ENCODE peak calls at places on chromosome 16, in four cellular contexts. I is stimulated activated CD4-positive, alpha-beta T cell treated with anti-CD3 and anti-CD28 coated beads, Interleukin-2, amount 100 ng/mL, for 48 hours; G is LoVo; S is PC-9. E is an unnamed sample.

GRCh38 chr16:73154063-73154870 is 106.3 kb upstream of the ZFHX3 start:
- DNase-seq in I (no peak), G (no peak), S (no peak), E (peak; percentile 83)

GRCh38 chr16:86671486-86672214 is 93.3 kb downstream of the FOXL1 start:
- DNase-seq in I (no peak), G (no peak), S (no peak), E (no peak)

GRCh38 chr16:4091638-4092037 is 24.6 kb downstream of the ADCY9 start:
- DNase-seq in I (no peak), G (no peak), S (no peak), E (no peak)

GRCh38 chr16:47848481-47849109 is 307.2 kb downstream of the ABCC12 start:
- DNase-seq in I (no peak), G (no peak), S (no peak), E (no peak)

GRCh38 chr16:31400191-31400590 is 7.1 kb downstream of the ITGAD start:
- DNase-seq in I (no peak), G (no peak), S (no peak), E (peak; percentile 55)

GRCh38 chr16:28981517-28981916 is 3.3 kb upstream of the LAT start:
- DNase-seq in I (peak; percentile 73), G (no peak), S (no peak), E (no peak)

GRCh38 chr16:57178793-57179212 is 7.0 kb downstream of the PSME3IP1 start:
- DNase-seq in I (no peak), G (no peak), S (no peak), E (no peak)

GRCh38 chr16:14244344-14245010 is 173.4 kb downstream of the MRTFB start:
- DNase-seq in I (no peak), G (no peak), S (no peak), E (no peak)

GRCh38 chr16:1612320-1613111 is at the start of gene CRAMP1:
- DNase-seq in I (no peak), G (no peak), S (no peak), E (no peak)

GRCh38 chr16:69048328-69049120 is 56.9 kb upstream of the HAS3 start:
- DNase-seq in I (no peak), G (no peak), S (no peak), E (no peak)

GRCh38 chr16:69511641-69512040 is 54.1 kb upstream of the NFAT5 start:
- DNase-seq in I (no peak), G (no peak), S (no peak), E (no peak)

GRCh38 chr16:51773051-51773450 is 622.0 kb upstream of the SALL1 start:
- DNase-seq in I (no peak), G (no peak), S (no peak), E (no peak)

GRCh38 chr16:84362410-84362809 is 5.9 kb upstream of the ATP2C2 start:
- DNase-seq in I (no peak), G (no peak), S (peak; percentile 28), E (no peak)

GRCh38 chr16:80273635-80274538 is 266.9 kb upstream of the DYNLRB2 start:
- DNase-seq in I (no peak), G (no peak), S (no peak), E (no peak)